ENCODE peak calls at places on chromosomes 16 and 17, in ten cellular contexts. One of them, this sample, is unnamed. For H3K9me3, the result is how much of the 10 kb centered on the place peaks cover.

GRCh38 chr17:38967290-38967738 is at the start of gene FBXO47:
- DNase-seq in CD8-positive, alpha-beta T cell: peak
- DNase-seq in left lung: peak
- DNase-seq in mucosa of descending colon: peak
- DNase-seq in A549: peak
- DNase-seq in heart left ventricle: peak
- DNase-seq in aorta: peak
- DNase-seq in spleen: peak
- DNase-seq in CD8-positive, alpha-beta memory T cell: peak
- DNase-seq in mammary epithelial cell: peak
- DNase-seq in this sample: peak

GRCh38 chr16:67548265-67549126 is 13.8 kb upstream of the CTCF start:
- DNase-seq in heart left ventricle: no peak
- DNase-seq in CD8-positive, alpha-beta T cell: no peak
- DNase-seq in mucosa of descending colon: no peak
- DNase-seq in spleen: peak
- DNase-seq in left lung: no peak
- DNase-seq in aorta: no peak
- DNase-seq in A549: no peak
- DNase-seq in CD8-positive, alpha-beta memory T cell: no peak
- DNase-seq in mammary epithelial cell: no peak
- DNase-seq in this sample: peak

GRCh38 chr17:33292981-33293867 is at the start of gene ASIC2:
- DNase-seq in CD8-positive, alpha-beta memory T cell: no peak
- DNase-seq in CD8-positive, alpha-beta T cell: no peak
- DNase-seq in A549: peak
- DNase-seq in heart left ventricle: no peak
- DNase-seq in aorta: no peak
- DNase-seq in mucosa of descending colon: peak
- DNase-seq in spleen: peak
- DNase-seq in left lung: peak
- DNase-seq in mammary epithelial cell: peak
- DNase-seq in this sample: no peak

GRCh38 chr17:79082311-79083190 is 7.9 kb downstream of the ENGASE start:
- DNase-seq in spleen: peak
- DNase-seq in aorta: no peak
- DNase-seq in left lung: peak
- DNase-seq in mucosa of descending colon: peak
- DNase-seq in heart left ventricle: peak
- DNase-seq in mammary epithelial cell: no peak
- DNase-seq in CD8-positive, alpha-beta T cell: peak
- DNase-seq in A549: peak
- DNase-seq in CD8-positive, alpha-beta memory T cell: peak
- DNase-seq in this sample: peak

GRCh38 chr17:4721203-4722135 is 9.8 kb upstream of the MED11 start:
- DNase-seq in heart left ventricle: no peak
- DNase-seq in CD8-positive, alpha-beta memory T cell: no peak
- DNase-seq in mucosa of descending colon: peak
- DNase-seq in aorta: no peak
- DNase-seq in mammary epithelial cell: no peak
- DNase-seq in spleen: peak
- DNase-seq in left lung: peak
- DNase-seq in A549: peak
- DNase-seq in CD8-positive, alpha-beta T cell: no peak
- DNase-seq in this sample: peak

GRCh38 chr16:52076332-52077115 is 470.4 kb downstream of the TOX3 start:
- DNase-seq in CD8-positive, alpha-beta T cell: no peak
- DNase-seq in spleen: no peak
- DNase-seq in CD8-positive, alpha-beta memory T cell: no peak
- DNase-seq in heart left ventricle: no peak
- DNase-seq in mammary epithelial cell: no peak
- DNase-seq in left lung: peak
- DNase-seq in mucosa of descending colon: no peak
- DNase-seq in A549: no peak
- DNase-seq in aorta: no peak
- DNase-seq in this sample: no peak

GRCh38 chr17:41340934-41341861 is 9.4 kb downstream of the KRT33A start:
- DNase-seq in heart left ventricle: no peak
- DNase-seq in left lung: no peak
- DNase-seq in A549: no peak
- DNase-seq in CD8-positive, alpha-beta memory T cell: peak
- DNase-seq in spleen: no peak
- DNase-seq in aorta: no peak
- DNase-seq in mucosa of descending colon: no peak
- DNase-seq in CD8-positive, alpha-beta T cell: peak
- DNase-seq in mammary epithelial cell: no peak
- DNase-seq in this sample: no peak

GRCh38 chr16:59212492-59213024 is 478.4 kb upstream of the GOT2 start:
- DNase-seq in aorta: no peak
- DNase-seq in mucosa of descending colon: no peak
- DNase-seq in spleen: no peak
- DNase-seq in mammary epithelial cell: no peak
- DNase-seq in CD8-positive, alpha-beta memory T cell: no peak
- DNase-seq in CD8-positive, alpha-beta T cell: no peak
- DNase-seq in left lung: no peak
- DNase-seq in A549: no peak
- DNase-seq in heart left ventricle: no peak
- DNase-seq in this sample: no peak

GRCh38 chr17:78915872-78916632 is 9.1 kb downstream of the TIMP2 start:
- DNase-seq in CD8-positive, alpha-beta T cell: no peak
- DNase-seq in mammary epithelial cell: peak
- DNase-seq in A549: peak
- DNase-seq in mucosa of descending colon: peak
- DNase-seq in spleen: peak
- DNase-seq in CD8-positive, alpha-beta memory T cell: peak
- DNase-seq in heart left ventricle: peak
- DNase-seq in aorta: peak
- DNase-seq in left lung: peak
- DNase-seq in this sample: peak

DNA sequence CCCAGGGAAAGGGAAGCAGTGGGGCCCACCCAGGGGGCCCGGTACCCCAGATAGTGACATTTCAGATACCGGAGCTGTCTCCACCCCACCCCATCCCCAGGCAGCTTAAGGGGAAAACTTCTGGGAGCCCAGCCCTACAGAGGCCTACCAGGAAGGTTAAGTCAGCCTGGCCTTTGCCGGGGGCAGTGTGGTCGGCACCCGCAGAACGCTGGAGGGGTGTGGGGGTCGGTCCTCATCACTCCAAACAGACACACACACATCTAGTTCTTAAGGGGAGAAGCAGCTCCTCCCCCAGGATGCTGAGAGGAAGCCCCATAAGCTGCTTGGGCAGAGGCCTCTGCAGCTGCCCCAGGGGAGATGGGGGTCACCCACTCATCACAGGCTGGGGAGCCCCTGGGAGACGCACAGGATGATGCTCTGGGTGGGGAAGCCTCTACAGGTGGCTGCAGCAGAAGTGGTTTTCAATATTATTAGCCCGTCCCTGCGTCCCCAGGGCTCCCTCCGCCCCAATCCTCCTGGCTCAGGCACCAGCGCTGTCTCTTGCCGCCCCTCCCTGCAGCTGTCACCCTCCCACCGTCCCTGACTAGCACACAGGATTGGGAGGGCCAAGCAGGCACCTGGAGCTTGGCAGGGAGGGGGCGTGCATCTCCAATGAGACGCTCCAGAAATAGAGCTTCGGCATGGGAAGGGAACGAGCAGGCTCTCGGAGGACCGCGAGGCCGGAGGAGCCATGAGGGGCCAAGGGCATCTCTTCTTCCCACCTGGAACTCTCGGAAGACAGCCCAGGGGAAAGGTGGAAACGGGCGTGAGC is 1.4 kb upstream of the ABR start:
- DNase-seq in CD8-positive, alpha-beta T cell: no peak
- DNase-seq in mammary epithelial cell: no peak
- DNase-seq in spleen: peak
- DNase-seq in heart left ventricle: no peak
- DNase-seq in aorta: no peak
- DNase-seq in CD8-positive, alpha-beta memory T cell: no peak
- DNase-seq in mucosa of descending colon: no peak
- DNase-seq in left lung: peak
- DNase-seq in A549: no peak
- DNase-seq in this sample: no peak
- H3K4me3 ChIP-seq in CD8-positive, alpha-beta T cell: no peak
- H3K4me3 ChIP-seq in mammary epithelial cell: no peak
- H3K4me3 ChIP-seq in spleen: no peak
- H3K4me3 ChIP-seq in heart left ventricle: no peak
- H3K4me3 ChIP-seq in aorta: no peak
- H3K4me3 ChIP-seq in CD8-positive, alpha-beta memory T cell: no peak
- H3K4me3 ChIP-seq in mucosa of descending colon: no peak
- H3K4me3 ChIP-seq in left lung: no peak
- H3K4me3 ChIP-seq in A549: no peak
- H3K4me3 ChIP-seq in this sample: no peak

GRCh38 chr16:85879975-85880831 is 18.8 kb upstream of the IRF8 start:
- DNase-seq in heart left ventricle: no peak
- DNase-seq in CD8-positive, alpha-beta memory T cell: no peak
- DNase-seq in mucosa of descending colon: no peak
- DNase-seq in A549: no peak
- DNase-seq in spleen: no peak
- DNase-seq in left lung: no peak
- DNase-seq in aorta: no peak
- DNase-seq in mammary epithelial cell: no peak
- DNase-seq in CD8-positive, alpha-beta T cell: no peak
- DNase-seq in this sample: no peak

GRCh38 chr16:85881436-85881835 is 17.5 kb upstream of the IRF8 start:
- DNase-seq in mammary epithelial cell: no peak
- DNase-seq in heart left ventricle: no peak
- DNase-seq in mucosa of descending colon: no peak
- DNase-seq in A549: no peak
- DNase-seq in CD8-positive, alpha-beta memory T cell: no peak
- DNase-seq in spleen: no peak
- DNase-seq in left lung: no peak
- DNase-seq in CD8-positive, alpha-beta T cell: no peak
- DNase-seq in aorta: no peak
- DNase-seq in this sample: no peak

GRCh38 chr16:85878407-85878806 is 20.6 kb upstream of the IRF8 start:
- DNase-seq in CD8-positive, alpha-beta memory T cell: no peak
- DNase-seq in heart left ventricle: no peak
- DNase-seq in A549: no peak
- DNase-seq in CD8-positive, alpha-beta T cell: no peak
- DNase-seq in aorta: no peak
- DNase-seq in spleen: no peak
- DNase-seq in mucosa of descending colon: no peak
- DNase-seq in mammary epithelial cell: no peak
- DNase-seq in left lung: no peak
- DNase-seq in this sample: no peak

GRCh38 chr16:85882181-85882810 is 16.7 kb upstream of the IRF8 start:
- DNase-seq in left lung: no peak
- DNase-seq in CD8-positive, alpha-beta T cell: no peak
- DNase-seq in A549: no peak
- DNase-seq in mammary epithelial cell: no peak
- DNase-seq in heart left ventricle: no peak
- DNase-seq in CD8-positive, alpha-beta memory T cell: no peak
- DNase-seq in aorta: no peak
- DNase-seq in mucosa of descending colon: no peak
- DNase-seq in spleen: no peak
- DNase-seq in this sample: no peak

GRCh38 chr16:85878875-85879274 is 20.1 kb upstream of the IRF8 start:
- DNase-seq in mucosa of descending colon: no peak
- DNase-seq in CD8-positive, alpha-beta T cell: no peak
- DNase-seq in left lung: no peak
- DNase-seq in mammary epithelial cell: peak
- DNase-seq in aorta: no peak
- DNase-seq in spleen: no peak
- DNase-seq in heart left ventricle: no peak
- DNase-seq in A549: peak
- DNase-seq in CD8-positive, alpha-beta memory T cell: no peak
- DNase-seq in this sample: no peak
- H3K9me3 ChIP-seq in mucosa of descending colon: under half
- H3K9me3 ChIP-seq in CD8-positive, alpha-beta T cell: under half
- H3K9me3 ChIP-seq in left lung: under half
- H3K9me3 ChIP-seq in mammary epithelial cell: under half
- H3K9me3 ChIP-seq in aorta: under half
- H3K9me3 ChIP-seq in spleen: under half
- H3K9me3 ChIP-seq in heart left ventricle: under half
- H3K9me3 ChIP-seq in A549: under half
- H3K9me3 ChIP-seq in CD8-positive, alpha-beta memory T cell: under half
- H3K9me3 ChIP-seq in this sample: under half

GRCh38 chr17:17104036-17104435 is 61.8 kb downstream of the MPRIP start:
- DNase-seq in CD8-positive, alpha-beta T cell: no peak
- DNase-seq in A549: no peak
- DNase-seq in heart left ventricle: no peak
- DNase-seq in spleen: no peak
- DNase-seq in mucosa of descending colon: no peak
- DNase-seq in CD8-positive, alpha-beta memory T cell: no peak
- DNase-seq in left lung: no peak
- DNase-seq in aorta: no peak
- DNase-seq in mammary epithelial cell: no peak
- DNase-seq in this sample: no peak
- H3K4me3 ChIP-seq in CD8-positive, alpha-beta T cell: no peak
- H3K4me3 ChIP-seq in A549: no peak
- H3K4me3 ChIP-seq in heart left ventricle: no peak
- H3K4me3 ChIP-seq in spleen: no peak
- H3K4me3 ChIP-seq in mucosa of descending colon: no peak
- H3K4me3 ChIP-seq in CD8-positive, alpha-beta memory T cell: no peak
- H3K4me3 ChIP-seq in left lung: no peak
- H3K4me3 ChIP-seq in aorta: no peak
- H3K4me3 ChIP-seq in mammary epithelial cell: no peak
- H3K4me3 ChIP-seq in this sample: no peak

GRCh38 chr17:83194189-83194565 is 114.8 kb downstream of the METRNL start:
- DNase-seq in A549: no peak
- DNase-seq in left lung: peak
- DNase-seq in spleen: peak
- DNase-seq in mammary epithelial cell: no peak
- DNase-seq in mucosa of descending colon: no peak
- DNase-seq in aorta: peak
- DNase-seq in CD8-positive, alpha-beta T cell: no peak
- DNase-seq in heart left ventricle: peak
- DNase-seq in CD8-positive, alpha-beta memory T cell: no peak
- DNase-seq in this sample: peak
- H3K9me3 ChIP-seq in A549: under half
- H3K9me3 ChIP-seq in left lung: under half
- H3K9me3 ChIP-seq in spleen: under half
- H3K9me3 ChIP-seq in mammary epithelial cell: under half
- H3K9me3 ChIP-seq in mucosa of descending colon: under half
- H3K9me3 ChIP-seq in aorta: under half
- H3K9me3 ChIP-seq in CD8-positive, alpha-beta T cell: under half
- H3K9me3 ChIP-seq in heart left ventricle: under half
- H3K9me3 ChIP-seq in CD8-positive, alpha-beta memory T cell: under half
- H3K9me3 ChIP-seq in this sample: under half

DNA sequence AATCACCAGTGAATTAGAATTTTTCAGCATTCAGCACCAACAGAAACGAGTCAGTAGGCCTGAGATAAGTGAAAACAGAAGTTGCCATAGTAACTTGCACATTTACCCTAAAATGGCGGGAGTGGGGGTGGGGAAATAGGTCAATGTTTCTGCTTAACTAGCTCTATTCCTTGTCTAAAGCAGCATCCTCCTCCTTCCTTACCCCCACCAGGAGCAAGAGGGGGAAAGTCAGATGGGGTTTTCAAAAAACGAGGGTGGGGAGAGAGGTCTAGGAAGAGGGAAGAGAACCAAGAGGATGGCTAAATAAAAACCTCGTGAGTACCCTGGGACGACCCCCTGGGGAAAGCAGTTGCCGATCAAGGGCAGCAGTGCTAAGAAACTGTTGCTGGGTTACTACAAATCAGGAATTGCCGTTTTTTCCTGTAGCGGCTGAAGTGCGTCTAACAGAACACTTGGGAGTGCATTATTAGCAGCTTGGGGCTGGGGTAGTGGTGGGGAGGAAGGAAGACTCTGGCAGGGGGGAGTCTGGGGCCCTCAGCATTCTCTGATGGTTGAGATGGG is 34.4 kb upstream of the MNT start:
- DNase-seq in left lung: no peak
- DNase-seq in A549: no peak
- DNase-seq in heart left ventricle: no peak
- DNase-seq in CD8-positive, alpha-beta T cell: no peak
- DNase-seq in mucosa of descending colon: no peak
- DNase-seq in aorta: no peak
- DNase-seq in CD8-positive, alpha-beta memory T cell: no peak
- DNase-seq in spleen: no peak
- DNase-seq in mammary epithelial cell: no peak
- DNase-seq in this sample: no peak
- H3K4me3 ChIP-seq in left lung: no peak
- H3K4me3 ChIP-seq in A549: no peak
- H3K4me3 ChIP-seq in heart left ventricle: no peak
- H3K4me3 ChIP-seq in CD8-positive, alpha-beta T cell: no peak
- H3K4me3 ChIP-seq in mucosa of descending colon: no peak
- H3K4me3 ChIP-seq in aorta: no peak
- H3K4me3 ChIP-seq in CD8-positive, alpha-beta memory T cell: no peak
- H3K4me3 ChIP-seq in spleen: no peak
- H3K4me3 ChIP-seq in mammary epithelial cell: no peak
- H3K4me3 ChIP-seq in this sample: no peak

This sample was measured in upper lobe of right lung.